ENCODE peak calls at places on chromosomes 4 and X, in four cellular contexts. Q is mesenchymal stem cell, D is IMR-90, U is H9. K is an unnamed sample.

GRCh38 chrX:317424-318067 is 1.1 kb downstream of the GTPBP6 start:
- DNase-seq in D (no peak), U (no peak), Q (no peak), K (no peak)

GRCh38 chr4:56345461-56345860 is 41.8 kb downstream of the AASDH start:
- DNase-seq in Q (no peak), U (no peak), D (no peak), K (no peak)

GRCh38 chr4:19689511-19689910 is 562.2 kb upstream of the SLIT2 start:
- DNase-seq in U (no peak), Q (peak), D (peak), K (no peak)

GRCh38 chr4:89724716-89725115 is 112.2 kb downstream of the SNCA start:
- DNase-seq in D (peak), Q (peak), U (no peak), K (no peak)

GRCh38 chr4:108954880-108955279 is 192.0 kb upstream of the ETNPPL start:
- DNase-seq in U (no peak), Q (no peak), D (no peak), K (no peak)

GRCh38 chrX:147962476-147962875 is 18.7 kb upstream of the FMR1NB start:
- DNase-seq in Q (no peak), D (no peak), U (no peak), K (no peak)

GRCh38 chr4:57099363-57099762 is 10.8 kb downstream of the IGFBP7 start:
- DNase-seq in Q (no peak), D (no peak), U (no peak), K (no peak)

GRCh38 chr4:107629318-107629717 is 90.7 kb downstream of the PAPSS1 start:
- DNase-seq in U (no peak), Q (no peak), D (no peak), K (no peak)

GRCh38 chr4:120921456-120922389 is 803 bp downstream of the PRDM5 start:
- DNase-seq in U (peak), Q (peak), D (peak), K (no peak)

GRCh38 chrX:10467793-10468192 is 152.6 kb downstream of the MID1 start:
- DNase-seq in D (peak), Q (peak), U (no peak), K (no peak)

DNA sequence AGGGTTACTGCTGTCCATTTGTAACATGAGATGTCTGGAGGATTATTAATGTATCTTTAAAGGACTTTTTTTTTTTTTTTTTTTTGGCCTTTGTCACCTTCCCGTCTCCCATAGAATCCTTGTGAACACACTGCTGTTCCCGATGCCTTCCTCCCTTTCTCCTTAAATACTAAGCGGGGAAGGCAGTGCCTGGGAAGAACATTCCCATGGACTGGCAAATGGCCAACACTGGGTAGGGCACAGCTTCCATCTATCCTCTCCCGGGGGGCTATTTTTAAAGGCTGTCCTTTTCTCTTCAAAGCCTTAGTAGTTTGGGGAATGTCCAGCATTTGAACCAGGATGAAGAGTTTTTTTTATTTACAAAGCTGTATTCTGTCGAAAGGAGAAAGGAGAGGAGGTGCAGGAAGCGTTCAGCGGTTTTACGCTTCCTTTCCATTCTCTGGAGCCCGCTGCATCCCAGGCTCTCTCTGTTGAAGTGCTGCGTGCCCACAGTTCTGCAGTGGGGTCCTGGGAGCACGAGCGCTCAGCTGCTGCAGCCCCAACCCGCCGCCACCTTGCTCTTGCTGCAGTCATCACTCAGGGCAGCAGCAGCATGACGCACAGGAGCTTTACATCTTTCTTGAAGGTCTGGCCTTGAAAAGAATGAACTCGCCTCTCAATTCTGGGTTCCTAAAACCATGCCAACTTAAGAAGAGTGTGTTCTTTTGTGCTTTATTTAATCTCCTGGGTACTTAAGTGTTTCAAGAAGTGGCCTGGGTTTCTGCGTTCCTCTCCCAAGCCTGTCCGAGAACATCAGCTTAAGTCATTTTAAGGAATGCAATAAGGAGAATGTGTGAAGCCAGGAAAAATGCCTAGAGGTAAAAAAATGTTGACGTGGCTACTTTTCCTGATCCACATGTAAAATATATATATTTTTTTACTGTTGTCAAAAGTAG is 427.2 kb downstream of the MAPK10 start:
- DNase-seq in U (no peak), D (no peak), Q (no peak), K (no peak)
- H4K8ac ChIP-seq in U (no peak), D (no peak), Q (no peak), K (no peak)

DNA sequence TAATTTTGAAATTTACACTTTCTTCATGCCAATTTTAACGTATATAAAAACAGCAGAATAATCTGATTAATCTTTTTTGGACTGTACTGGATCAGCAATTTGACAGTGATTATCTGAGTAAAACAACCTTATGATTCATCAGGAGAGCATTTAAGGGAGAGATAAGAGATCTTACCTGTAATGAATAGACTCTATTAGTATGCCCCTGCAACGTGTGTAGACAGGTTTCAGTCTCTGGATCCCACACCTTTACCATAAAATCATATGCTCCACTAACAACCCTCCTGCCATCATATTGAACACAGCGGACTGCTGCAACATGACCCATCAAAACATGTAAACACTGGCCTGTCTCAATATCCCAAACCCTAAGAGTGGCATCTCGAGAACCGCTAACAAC is 210.1 kb downstream of the FBXW7 start:
- DNase-seq in U (no peak), D (no peak), Q (no peak), K (no peak)
- H4K8ac ChIP-seq in U (no peak), D (no peak), Q (no peak), K (no peak)

DNA sequence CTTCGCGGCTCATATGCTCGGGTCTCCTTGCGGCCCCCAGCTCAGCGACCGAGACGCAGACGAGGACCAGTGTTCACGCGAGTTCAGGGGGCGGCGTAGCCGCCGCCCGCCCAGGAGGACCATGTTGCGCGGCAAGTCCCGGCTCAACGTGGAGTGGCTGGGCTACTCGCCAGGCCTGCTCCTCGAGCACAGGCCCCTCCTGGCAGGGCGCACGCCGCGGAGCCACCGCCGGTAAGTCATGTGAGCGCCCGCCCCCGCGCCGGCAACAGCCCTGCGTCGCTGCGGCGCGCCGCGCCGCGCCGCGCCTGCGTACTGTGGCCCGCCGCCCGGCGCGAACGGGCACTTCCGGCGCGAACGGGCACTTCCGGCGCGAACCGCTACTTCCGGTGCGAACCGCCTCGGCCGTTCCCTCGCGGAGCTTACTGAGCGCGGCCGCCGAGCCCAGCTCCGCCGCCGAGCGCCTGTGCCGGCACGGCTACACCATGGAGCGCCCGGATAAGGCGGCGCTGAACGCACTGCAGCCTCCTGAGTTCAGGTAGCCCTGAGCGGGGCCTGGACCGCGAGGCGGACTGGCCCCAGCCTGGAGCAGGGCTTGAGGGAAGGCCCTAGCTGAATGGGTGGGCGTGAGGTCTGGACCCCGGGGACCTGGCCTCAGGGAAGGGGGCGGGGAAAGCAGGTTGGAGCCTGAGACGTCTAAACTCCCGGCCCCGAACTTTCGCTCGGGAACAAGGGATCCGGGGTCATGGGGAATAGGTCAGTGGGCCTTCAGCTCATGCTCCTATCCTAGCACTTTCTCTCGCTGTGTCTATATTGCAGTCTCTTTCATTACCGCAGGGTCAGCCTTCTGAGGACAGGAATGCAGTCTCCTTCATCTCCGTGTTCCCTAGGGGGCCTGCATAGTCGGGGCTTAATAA is at the start of gene VMA21:
- DNase-seq in Q (peak), D (peak), U (peak), K (peak)
- H4K8ac ChIP-seq in Q (peak), D (peak), U (no peak), K (no peak)

GRCh38 chr4:169071781-169072180 is 61.7 kb upstream of the CBR4 start:
- DNase-seq in U (no peak), D (peak), Q (no peak), K (no peak)

GRCh38 chr4:169070071-169070894 is 60.2 kb upstream of the CBR4 start:
- DNase-seq in U (peak), Q (peak), D (peak), K (peak)

GRCh38 chr4:169068423-169068822 is 58.4 kb upstream of the CBR4 start:
- DNase-seq in D (no peak), U (peak), Q (no peak), K (no peak)

GRCh38 chr4:169070895-169071218 is 60.8 kb upstream of the CBR4 start:
- DNase-seq in D (no peak), U (no peak), Q (no peak), K (no peak)

DNA sequence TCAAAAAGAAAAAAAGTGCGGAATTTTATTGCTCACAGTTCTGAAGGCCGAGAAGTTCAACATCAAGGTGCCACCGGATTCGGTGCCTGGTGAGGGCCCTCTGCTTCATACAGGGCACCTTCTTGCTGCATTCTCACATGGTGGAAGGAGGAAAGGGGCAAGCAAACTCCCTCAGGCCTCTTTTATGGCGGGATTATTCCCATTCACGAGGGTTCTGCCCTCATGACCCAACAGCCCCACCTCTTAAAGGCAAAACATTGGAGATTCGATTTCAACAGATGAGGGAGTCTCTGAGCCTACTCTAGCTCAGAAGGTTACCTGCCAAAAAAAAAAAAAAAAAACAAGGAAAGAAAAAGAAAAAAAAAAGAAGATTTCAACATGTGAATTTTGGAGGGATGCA is 64.1 kb upstream of the CBR4 start:
- DNase-seq in U (no peak), Q (no peak), D (no peak), K (no peak)
- H4K8ac ChIP-seq in U (no peak), Q (no peak), D (no peak), K (no peak)

GRCh38 chr4:6054162-6054922 is 36.1 kb upstream of the C4orf50 start:
- DNase-seq in U (no peak), Q (no peak), D (no peak), K (no peak)

GRCh38 chr4:6056976-6057766 is 38.9 kb upstream of the C4orf50 start:
- DNase-seq in U (no peak), D (no peak), Q (no peak), K (no peak)

GRCh38 chr4:6055030-6055429 is 36.8 kb upstream of the C4orf50 start:
- DNase-seq in U (no peak), Q (no peak), D (no peak), K (no peak)

GRCh38 chr4:6052679-6053078 is 34.4 kb upstream of the C4orf50 start:
- DNase-seq in D (no peak), U (no peak), Q (no peak), K (no peak)

GRCh38 chr4:6055436-6055835 is 37.2 kb upstream of the C4orf50 start:
- DNase-seq in Q (no peak), D (no peak), U (no peak), K (no peak)
- H4K8ac ChIP-seq in Q (no peak), D (no peak), U (no peak), K (no peak)

DNA sequence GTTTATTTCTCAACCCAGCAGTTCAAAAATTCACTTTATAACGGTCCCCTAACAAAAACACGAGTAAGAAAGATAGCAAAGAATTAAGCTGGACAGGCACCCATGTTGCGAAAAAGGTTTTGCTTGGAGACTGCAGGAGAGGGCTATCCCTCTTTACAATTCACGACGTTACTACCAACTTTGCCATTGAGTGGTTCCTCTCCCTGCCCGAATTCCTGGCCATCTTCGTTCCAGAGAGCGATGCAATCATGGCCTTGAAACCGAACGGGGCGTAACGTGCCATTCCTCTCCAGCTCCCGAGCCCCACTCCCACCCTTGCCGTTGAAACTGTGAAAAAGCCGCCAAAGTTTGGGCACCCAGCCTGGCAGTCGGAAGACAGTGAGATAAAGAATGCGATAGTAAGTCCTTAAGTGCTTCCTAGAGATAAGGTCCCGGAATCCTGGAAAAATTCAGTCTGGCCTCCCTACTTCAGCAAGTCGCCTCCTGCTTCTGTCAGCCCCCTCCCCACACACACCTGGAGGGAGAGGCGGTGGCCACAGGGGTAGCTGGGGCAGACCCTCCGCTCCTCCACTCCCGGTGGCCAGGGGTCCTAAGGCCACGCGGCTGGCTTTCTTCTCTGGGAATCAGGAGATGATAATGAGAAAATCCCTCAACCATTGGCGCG is 65.2 kb downstream of the FBXO8 start:
- DNase-seq in U (no peak), D (no peak), Q (peak), K (peak)
- H4K8ac ChIP-seq in U (no peak), D (no peak), Q (no peak), K (no peak)